ENCODE peak calls at places on chromosomes 3 and 15, in six cellular contexts. O is heart right ventricle, Q is astrocyte of the spinal cord, P is WERI-Rb-1, D is nephron progenitor cell, B is GM12865. K is an unnamed sample.

GRCh38 chr15:97235285-97235985 is 725.1 kb upstream of the ARRDC4 start:
- DNase-seq in O (peak), Q (peak), P (peak), D (peak), B (peak), K (peak)

GRCh38 chr3:13202744-13203397 is 129.6 kb upstream of the IQSEC1 start:
- DNase-seq in O (no peak), Q (no peak), P (no peak), D (no peak), B (no peak), K (no peak)

GRCh38 chr3:152331018-152331541 is 62.4 kb downstream of the MBNL1 start:
- DNase-seq in O (no peak), Q (peak), P (no peak), D (no peak), B (no peak), K (no peak)

GRCh38 chr3:142618917-142619401 is 22.8 kb downstream of the PLS1 start:
- DNase-seq in O (no peak), Q (peak), P (no peak), D (no peak), B (no peak), K (no peak)

GRCh38 chr3:53254810-53255359 is 937 bp downstream of the TKT start:
- DNase-seq in O (peak), Q (peak), P (peak), D (peak), B (peak), K (peak)

GRCh38 chr3:99868438-99868723 is 50.7 kb downstream of the CMSS1 start:
- DNase-seq in O (no peak), Q (peak), P (peak), D (no peak), B (peak), K (no peak)

GRCh38 chr15:90231028-90232017 is 2.4 kb downstream of the CIB1 start:
- DNase-seq in O (no peak), Q (no peak), P (no peak), D (no peak), B (peak), K (no peak)

GRCh38 chr3:168620854-168621253 is 525.1 kb upstream of the GOLIM4 start:
- DNase-seq in O (no peak), Q (peak), P (peak), D (peak), B (peak), K (peak)

GRCh38 chr15:47523669-47524068 is 193.6 kb upstream of the SEMA6D start:
- DNase-seq in O (no peak), Q (peak), P (no peak), D (no peak), B (no peak), K (no peak)

GRCh38 chr3:49611291-49611690 is 57.0 kb downstream of the BSN start:
- DNase-seq in O (no peak), Q (no peak), P (no peak), D (no peak), B (no peak), K (no peak)

GRCh38 chr3:172192830-172193415 is 153.5 kb downstream of the FNDC3B start:
- DNase-seq in O (no peak), Q (no peak), P (no peak), D (no peak), B (no peak), K (no peak)

GRCh38 chr3:196127308-196128040 is 45.6 kb upstream of the TFRC start:
- DNase-seq in O (no peak), Q (no peak), P (no peak), D (no peak), B (peak), K (no peak)

GRCh38 chr15:85473455-85473854 is 93.1 kb downstream of the AKAP13 start:
- DNase-seq in O (no peak), Q (peak), P (peak), D (no peak), B (no peak), K (no peak)

GRCh38 chr3:172213168-172213567 is 173.8 kb downstream of the FNDC3B start:
- DNase-seq in O (no peak), Q (no peak), P (no peak), D (no peak), B (peak), K (no peak)

GRCh38 chr15:92124669-92125068 is 269.0 kb upstream of the ST8SIA2 start:
- DNase-seq in O (no peak), Q (no peak), P (no peak), D (no peak), B (no peak), K (no peak)

GRCh38 chr15:94792166-94792565 is 560.8 kb downstream of the MCTP2 start:
- DNase-seq in O (no peak), Q (peak), P (no peak), D (no peak), B (no peak), K (no peak)

GRCh38 chr15:39018966-39019365 is 454.4 kb upstream of the RASGRP1 start:
- DNase-seq in O (no peak), Q (no peak), P (no peak), D (no peak), B (no peak), K (no peak)

GRCh38 chr15:99545605-99546004 is 20.2 kb upstream of the MEF2A start:
- DNase-seq in O (no peak), Q (no peak), P (no peak), D (no peak), B (no peak), K (no peak)

GRCh38 chr3:107962946-107963345 is 127.9 kb downstream of the CD47 start:
- DNase-seq in O (no peak), Q (peak), P (peak), D (no peak), B (no peak), K (no peak)

GRCh38 chr3:177061382-177061781 is 135.9 kb downstream of the TBL1XR1 start:
- DNase-seq in O (no peak), Q (no peak), P (no peak), D (no peak), B (no peak), K (no peak)

GRCh38 chr3:187709155-187709554 is 6.8 kb upstream of the RTP2 start:
- DNase-seq in O (no peak), Q (no peak), P (peak), D (no peak), B (no peak), K (no peak)

GRCh38 chr15:35078221-35078915 is 6.7 kb downstream of the NANOGP8 start:
- DNase-seq in O (no peak), Q (peak), P (peak), D (peak), B (peak), K (peak)

GRCh38 chr3:28033059-28033784 is 208.2 kb upstream of the CMC1 start:
- DNase-seq in O (no peak), Q (no peak), P (no peak), D (no peak), B (peak), K (no peak)

GRCh38 chr3:34106879-34107278 is 308.4 kb downstream of the PDCD6IP start:
- DNase-seq in O (no peak), Q (peak), P (peak), D (peak), B (peak), K (peak)

GRCh38 chr15:64246364-64247189 is 83.8 kb upstream of the PPIB start:
- DNase-seq in O (no peak), Q (peak), P (peak), D (no peak), B (peak), K (no peak)

GRCh38 chr15:83110361-83110760 is 2.9 kb downstream of the TM6SF1 start:
- DNase-seq in O (no peak), Q (no peak), P (no peak), D (no peak), B (no peak), K (no peak)

GRCh38 chr15:60442763-60443162 is 36.2 kb downstream of the ICE2 start:
- DNase-seq in O (no peak), Q (peak), P (no peak), D (no peak), B (no peak), K (no peak)

GRCh38 chr3:56869157-56869889 is 67.6 kb upstream of the ARHGEF3 start:
- DNase-seq in O (no peak), Q (peak), P (no peak), D (no peak), B (no peak), K (no peak)

GRCh38 chr3:82157952-82158351 is 396.5 kb upstream of the GBE1 start:
- DNase-seq in O (no peak), Q (peak), P (no peak), D (no peak), B (no peak), K (no peak)

GRCh38 chr15:96353931-96354730 is 23.6 kb downstream of the NR2F2 start:
- DNase-seq in O (peak), Q (peak), P (no peak), D (peak), B (no peak), K (peak)

GRCh38 chr15:73941871-73942635 is 15.8 kb downstream of the LOXL1 start:
- DNase-seq in O (no peak), Q (no peak), P (no peak), D (no peak), B (no peak), K (no peak)

GRCh38 chr3:151301787-151302186 is 14.8 kb downstream of the GPR87 start:
- DNase-seq in O (no peak), Q (peak), P (no peak), D (no peak), B (no peak), K (no peak)

GRCh38 chr15:44243146-44243545 is 45.4 kb upstream of the GOLM2 start:
- DNase-seq in O (no peak), Q (no peak), P (no peak), D (no peak), B (no peak), K (no peak)

GRCh38 chr15:44246521-44247268 is 41.8 kb upstream of the GOLM2 start:
- DNase-seq in O (no peak), Q (no peak), P (no peak), D (no peak), B (no peak), K (no peak)

GRCh38 chr15:44243829-44244228 is 44.7 kb upstream of the GOLM2 start:
- DNase-seq in O (no peak), Q (no peak), P (no peak), D (no peak), B (no peak), K (no peak)
- TF ChIP-seq CTCF in O (no peak), Q (peak), P (no peak), D (no peak), B (no peak), K (no peak)

GRCh38 chr3:167184511-167184910 is 195.6 kb downstream of the ZBBX start:
- DNase-seq in O (no peak), Q (no peak), P (peak), D (peak), B (no peak), K (no peak)
- TF ChIP-seq CTCF in O (no peak), Q (no peak), P (peak), D (peak), B (peak), K (no peak)

GRCh38 chr3:86562095-86562494 is 428.9 kb downstream of the VGLL3 start:
- DNase-seq in O (no peak), Q (no peak), P (no peak), D (no peak), B (no peak), K (peak)

DNA sequence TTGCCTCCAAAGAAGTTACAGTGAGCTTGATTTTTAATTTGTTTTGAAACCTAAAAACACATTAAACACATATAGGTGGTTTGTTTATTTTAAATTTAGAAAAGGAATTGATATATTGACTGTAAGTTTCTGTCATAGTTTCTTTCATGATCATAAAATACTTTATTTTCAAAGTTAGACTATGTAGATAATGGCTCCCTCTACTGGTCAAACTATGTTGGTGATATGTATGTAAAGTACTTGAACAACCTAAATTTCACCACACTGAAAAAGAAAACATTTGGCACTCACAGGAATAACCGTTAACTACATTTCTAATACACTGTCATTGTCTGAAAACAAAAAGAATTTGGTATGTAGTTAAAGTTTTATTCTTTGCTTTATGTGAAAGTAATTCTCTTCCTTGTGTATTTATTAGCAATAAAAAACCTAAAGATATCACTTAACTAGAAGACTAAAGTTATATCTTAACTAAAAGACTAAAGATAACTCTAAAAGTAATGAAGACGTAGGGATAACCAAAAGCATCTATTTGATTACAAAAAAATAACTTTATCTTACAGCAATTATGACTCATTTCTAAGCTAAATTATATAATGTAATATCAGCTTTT is 427.5 kb downstream of the VGLL3 start:
- DNase-seq in O (no peak), Q (peak), P (no peak), D (peak), B (peak), K (no peak)
- TF ChIP-seq CTCF in O (peak), Q (peak), P (peak), D (peak), B (peak), K (peak)

GRCh38 chr15:100653608-100654007 is 51.2 kb downstream of the ASB7 start:
- DNase-seq in O (no peak), Q (no peak), P (no peak), D (no peak), B (no peak), K (no peak)

GRCh38 chr15:100651253-100651652 is 48.9 kb downstream of the ASB7 start:
- DNase-seq in O (no peak), Q (no peak), P (no peak), D (no peak), B (no peak), K (no peak)

DNA sequence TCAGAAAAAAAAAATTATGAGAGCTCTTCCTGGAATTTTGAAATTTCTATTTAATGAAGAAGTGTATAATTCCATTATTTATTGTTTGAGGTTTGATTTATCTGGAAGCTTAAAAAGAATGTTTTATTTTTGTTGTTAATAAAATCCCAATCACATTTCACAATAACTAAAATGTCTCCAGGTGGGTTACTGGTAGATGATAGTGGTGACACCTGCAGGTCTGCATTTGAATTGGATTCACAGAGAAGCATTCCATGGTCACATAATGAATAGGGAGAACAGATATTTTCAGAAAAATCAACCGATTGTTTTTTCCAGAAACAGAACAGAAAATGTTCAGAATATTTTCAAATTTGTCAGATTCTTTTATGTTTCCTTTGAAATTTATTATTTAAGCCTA is 48.3 kb downstream of the ASB7 start:
- DNase-seq in O (no peak), Q (no peak), P (no peak), D (no peak), B (no peak), K (no peak)
- TF ChIP-seq CTCF in O (no peak), Q (peak), P (no peak), D (no peak), B (no peak), K (no peak)

DNA sequence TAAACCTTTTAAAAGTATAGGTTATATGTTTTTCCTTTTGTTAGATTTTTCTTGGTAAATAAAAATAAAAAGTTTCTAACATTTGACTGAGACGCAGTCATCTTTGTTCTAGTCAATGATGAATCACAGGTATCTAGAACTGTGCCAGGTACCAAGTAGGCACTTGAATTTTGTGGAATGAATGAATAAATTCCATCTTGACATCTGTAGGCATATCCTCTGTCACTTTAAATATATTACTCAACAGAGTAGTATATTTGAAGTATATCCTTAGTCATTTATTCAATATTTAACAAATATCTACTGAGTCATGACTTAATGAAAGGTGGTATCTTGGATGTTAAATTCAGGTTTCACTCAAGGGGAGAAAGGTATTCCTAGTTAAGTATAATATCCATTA is 828.4 kb downstream of the TUSC7 start:
- DNase-seq in O (no peak), Q (no peak), P (no peak), D (no peak), B (no peak), K (no peak)
- TF ChIP-seq CTCF in O (no peak), Q (no peak), P (no peak), D (no peak), B (no peak), K (no peak)

GRCh38 chr3:8852511-8852910 is 83.1 kb upstream of the OXTR start:
- DNase-seq in O (no peak), Q (no peak), P (no peak), D (no peak), B (no peak), K (no peak)

GRCh38 chr3:8856031-8856430 is 86.6 kb upstream of the OXTR start:
- DNase-seq in O (no peak), Q (no peak), P (no peak), D (no peak), B (no peak), K (no peak)

GRCh38 chr3:8853081-8853480 is 83.7 kb upstream of the OXTR start:
- DNase-seq in O (no peak), Q (no peak), P (no peak), D (no peak), B (no peak), K (no peak)

GRCh38 chr3:8856721-8857120 is 87.3 kb upstream of the OXTR start:
- DNase-seq in O (no peak), Q (peak), P (no peak), D (no peak), B (no peak), K (no peak)

DNA sequence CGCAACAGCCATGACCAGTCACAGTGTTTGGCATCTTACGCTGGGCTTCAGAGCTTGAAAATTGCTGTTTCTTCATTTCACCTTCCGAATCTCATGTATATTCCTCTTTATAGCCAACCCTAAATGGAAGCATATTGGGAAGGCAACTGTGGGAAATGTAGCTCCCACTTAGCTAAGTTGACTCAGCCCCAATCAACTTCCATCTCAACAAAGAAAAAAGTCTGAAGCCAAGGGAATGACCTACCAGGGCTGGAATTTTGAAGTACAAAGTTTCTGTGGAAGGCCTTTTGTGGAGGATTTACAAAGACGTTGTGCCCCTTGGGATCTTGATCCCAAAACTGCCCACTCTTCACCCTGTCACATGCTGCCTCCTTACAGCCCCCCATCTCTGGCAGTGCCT is 85.2 kb upstream of the OXTR start:
- DNase-seq in O (no peak), Q (no peak), P (no peak), D (no peak), B (no peak), K (no peak)
- TF ChIP-seq CTCF in O (no peak), Q (no peak), P (no peak), D (no peak), B (no peak), K (no peak)

K was measured in glutamatergic neuron.